ENCODE peak calls at places on chromosomes 16 and 17, in five cellular contexts. S, A, Q, I and L are unnamed samples.

GRCh38 chr17:57911021-57911420 is 44.2 kb downstream of the CUEDC1 start:
- DNase-seq in S (no peak), A (no peak), Q (no peak), I (no peak), L (no peak)

GRCh38 chr16:2530629-2531318 is 434 bp downstream of the CEMP1 start:
- DNase-seq in S (no peak), A (no peak), Q (no peak), I (no peak), L (no peak)

GRCh38 chr17:10668771-10669170 is 11.7 kb upstream of the MYH3 start:
- DNase-seq in S (no peak), A (no peak), Q (no peak), I (no peak), L (no peak)

GRCh38 chr16:57533618-57534336 is 2.6 kb downstream of the CCDC102A start:
- DNase-seq in S (no peak), A (peak), Q (no peak), I (no peak), L (peak)

GRCh38 chr17:51650202-51650601 is 389.9 kb downstream of the UTP18 start:
- DNase-seq in S (no peak), A (no peak), Q (no peak), I (no peak), L (no peak)

GRCh38 chr17:29549169-29549935 is 17.5 kb downstream of the ABHD15 start:
- DNase-seq in S (peak), A (no peak), Q (no peak), I (no peak), L (no peak)

GRCh38 chr16:48963306-48963705 is 318.3 kb downstream of the CBLN1 start:
- DNase-seq in S (peak), A (no peak), Q (no peak), I (no peak), L (no peak)

GRCh38 chr17:83079340-83079747 is at the start of gene METRNL:
- DNase-seq in S (no peak), A (peak), Q (peak), I (peak), L (peak)

GRCh38 chr17:32259596-32259995 is 6.0 kb upstream of the RHBDL3 start:
- DNase-seq in S (peak), A (no peak), Q (no peak), I (no peak), L (no peak)

GRCh38 chr17:17890773-17891759 is 54.3 kb upstream of the SREBF1 start:
- DNase-seq in S (peak), A (peak), Q (peak), I (peak), L (peak)

GRCh38 chr17:83148317-83149044 is 69.1 kb downstream of the METRNL start:
- DNase-seq in S (no peak), A (no peak), Q (no peak), I (no peak), L (no peak)

GRCh38 chr16:66690106-66690847 is 6.3 kb downstream of the CMTM4 start:
- DNase-seq in S (no peak), A (no peak), Q (no peak), I (no peak), L (no peak)

GRCh38 chr17:19339341-19339815 is 23.1 kb downstream of the B9D1 start:
- DNase-seq in S (no peak), A (no peak), Q (no peak), I (no peak), L (no peak)